ENCODE peak calls at places on chromosomes 7 and 10, in eight cellular contexts. M is MCF 10A; W is left ventricle myocardium inferior; P is progenitor cell of endocrine pancreas; V is activated CD4-positive, CD25-positive, alpha-beta regulatory T cell treated with anti-CD3 and anti-CD28 coated beads, Interleukin-2, amount 50 U/mL, for 72 hours; R is cardiac septum; O is activated effector memory CD4-positive, alpha-beta T cell treated with anti-CD3 and anti-CD28 coated beads, Interleukin-2, amount 50 U/mL, for 16 hours; D is HS-5. J is an unnamed sample.

GRCh38 chr10:97327348-97328294 is 6.9 kb downstream of the FRAT2 start:
- DNase-seq in O (no peak), M (no peak), W (no peak), D (no peak), V (no peak), P (no peak), R (no peak), J (no peak)

GRCh38 chr10:70652761-70653657 is 19.3 kb upstream of the ADAMTS14 start:
- DNase-seq in V (no peak), M (peak), D (peak), W (peak), O (peak), P (no peak), R (peak), J (peak)

GRCh38 chr10:67306588-67307205 is 380.9 kb downstream of the LRRTM3 start:
- DNase-seq in W (no peak), O (no peak), D (no peak), P (no peak), R (no peak), V (no peak), M (peak), J (no peak)

GRCh38 chr10:104109908-104110662 is 11.9 kb upstream of the SFR1 start:
- DNase-seq in P (no peak), W (no peak), M (peak), O (no peak), R (no peak), V (no peak), D (peak), J (no peak)

GRCh38 chr10:31051703-31052102 is 20.0 kb upstream of the ZNF438 start:
- DNase-seq in V (no peak), R (no peak), M (no peak), O (no peak), W (no peak), P (no peak), D (no peak), J (no peak)

GRCh38 chr10:93745411-93746065 is 12.2 kb upstream of the LGI1 start:
- DNase-seq in R (no peak), P (no peak), W (no peak), O (no peak), M (peak), V (no peak), D (no peak), J (no peak)

GRCh38 chr10:94424714-94425337 is 22.5 kb downstream of the TBC1D12 start:
- DNase-seq in V (no peak), D (no peak), M (no peak), R (no peak), O (no peak), W (no peak), P (no peak), J (no peak)

GRCh38 chr7:2256306-2257045 is 14.4 kb downstream of the NUDT1 start:
- DNase-seq in W (no peak), O (no peak), V (no peak), P (no peak), R (no peak), M (no peak), D (no peak), J (no peak)

GRCh38 chr7:102287082-102287464 is 405 bp downstream of the SH2B2 start:
- DNase-seq in O (no peak), D (no peak), M (no peak), W (peak), R (no peak), V (no peak), P (no peak), J (no peak)

GRCh38 chr7:142908921-142909870 is 23.7 kb upstream of the TRPV6 start:
- DNase-seq in R (no peak), D (no peak), M (peak), P (no peak), V (no peak), W (no peak), O (no peak), J (peak)

GRCh38 chr10:114658175-114658574 is at the start of gene ABLIM1:
- DNase-seq in V (no peak), O (no peak), M (no peak), D (no peak), R (no peak), P (no peak), W (no peak), J (no peak)

GRCh38 chr7:137930616-137931015 is 71.3 kb downstream of the CREB3L2 start:
- DNase-seq in R (no peak), D (peak), P (no peak), O (no peak), M (peak), W (no peak), V (no peak), J (no peak)

GRCh38 chr10:86596266-86596665 is 58.1 kb upstream of the OPN4 start:
- DNase-seq in V (no peak), R (no peak), P (no peak), D (no peak), O (no peak), M (peak), W (no peak), J (peak)

GRCh38 chr10:21015838-21016237 is 118.7 kb upstream of the NEBL start:
- DNase-seq in D (no peak), V (no peak), P (no peak), O (no peak), W (no peak), R (no peak), M (no peak), J (no peak)

GRCh38 chr10:103666109-103666508 is 172.6 kb downstream of the NEURL1 start:
- DNase-seq in O (no peak), W (no peak), R (no peak), D (no peak), M (peak), P (no peak), V (no peak), J (no peak)

GRCh38 chr10:110008518-110009339 is 945 bp downstream of the ADD3 start:
- DNase-seq in O (peak), P (no peak), R (peak), V (peak), M (peak), W (peak), D (no peak), J (peak)

GRCh38 chr10:97498076-97498840 is at the start of gene MMS19:
- DNase-seq in V (peak), P (peak), W (peak), D (peak), R (peak), M (peak), O (peak), J (peak)

GRCh38 chr7:30916767-30917166 is 5.1 kb downstream of the AQP1 start:
- DNase-seq in V (no peak), D (no peak), P (no peak), O (no peak), W (no peak), M (no peak), R (no peak), J (no peak)

GRCh38 chr10:6171891-6172354 is 30.8 kb upstream of the PFKFB3 start:
- DNase-seq in P (no peak), W (peak), V (no peak), O (peak), D (peak), R (peak), M (no peak), J (no peak)

GRCh38 chr7:159023216-159023615 is 121.5 kb downstream of the VIPR2 start:
- DNase-seq in D (no peak), V (no peak), W (no peak), P (no peak), M (no peak), R (peak), O (peak), J (no peak)

GRCh38 chr10:78179886-78180285 is 146.2 kb downstream of the RPS24 start:
- DNase-seq in V (no peak), W (no peak), D (no peak), R (no peak), P (no peak), M (no peak), O (no peak), J (no peak)

GRCh38 chr7:135943266-135943889 is 33.8 kb downstream of the MTPN start:
- DNase-seq in P (no peak), D (no peak), V (no peak), M (no peak), W (no peak), R (no peak), O (no peak), J (no peak)

GRCh38 chr7:140691368-140692045 is 5.0 kb upstream of the NDUFB2 start:
- DNase-seq in V (no peak), W (no peak), M (no peak), P (no peak), O (no peak), R (peak), D (no peak), J (no peak)

GRCh38 chr10:97774811-97775294 is 3.1 kb upstream of the SFRP5 start:
- DNase-seq in V (no peak), O (no peak), W (no peak), M (peak), R (no peak), D (no peak), P (no peak), J (no peak)

GRCh38 chr10:124049484-124049883 is 43.9 kb downstream of the CHST15 start:
- DNase-seq in V (no peak), D (peak), W (no peak), O (no peak), M (peak), R (no peak), P (no peak), J (no peak)

J was measured in ureter.